ENCODE peak calls at places on chromosome 16, in ten cellular contexts. One of them, this sample, is unnamed.
A peak's percentile ranks its signal among the peaks of the same experiment; 100 is the strongest.

GRCh38 chr16:56673916-56674315 is 4.3 kb downstream of the MT1H start:
- DNase-seq in stomach: peak; percentile 56
- DNase-seq in adrenal gland: no peak
- DNase-seq in A549: no peak
- DNase-seq in body of pancreas: peak; percentile 57
- DNase-seq in transverse colon: peak; percentile 30
- DNase-seq in spleen: no peak
- DNase-seq in uterus: peak; percentile 27
- DNase-seq in breast epithelium: peak; percentile 33
- DNase-seq in esophagus muscularis mucosa: no peak
- DNase-seq in this sample: no peak

GRCh38 chr16:59686405-59686804 is 952.3 kb upstream of the GOT2 start:
- DNase-seq in body of pancreas: no peak
- DNase-seq in transverse colon: no peak
- DNase-seq in esophagus muscularis mucosa: no peak
- DNase-seq in breast epithelium: no peak
- DNase-seq in A549: no peak
- DNase-seq in stomach: no peak
- DNase-seq in uterus: no peak
- DNase-seq in adrenal gland: no peak
- DNase-seq in spleen: no peak
- DNase-seq in this sample: no peak

GRCh38 chr16:83606486-83607030 is 201.2 kb upstream of the HSBP1 start:
- DNase-seq in stomach: no peak
- DNase-seq in breast epithelium: no peak
- DNase-seq in body of pancreas: no peak
- DNase-seq in A549: peak; percentile 8
- DNase-seq in uterus: no peak
- DNase-seq in esophagus muscularis mucosa: peak; percentile 70
- DNase-seq in adrenal gland: no peak
- DNase-seq in transverse colon: no peak
- DNase-seq in spleen: no peak
- DNase-seq in this sample: no peak

GRCh38 chr16:7511549-7512260 is 179.1 kb downstream of the RBFOX1 start:
- DNase-seq in esophagus muscularis mucosa: no peak
- DNase-seq in transverse colon: no peak
- DNase-seq in breast epithelium: no peak
- DNase-seq in uterus: no peak
- DNase-seq in stomach: no peak
- DNase-seq in body of pancreas: no peak
- DNase-seq in A549: no peak
- DNase-seq in adrenal gland: no peak
- DNase-seq in spleen: no peak
- DNase-seq in this sample: no peak

GRCh38 chr16:81436381-81436780 is 8.2 kb upstream of the CMIP start:
- DNase-seq in adrenal gland: no peak
- DNase-seq in body of pancreas: no peak
- DNase-seq in stomach: no peak
- DNase-seq in breast epithelium: no peak
- DNase-seq in spleen: no peak
- DNase-seq in A549: no peak
- DNase-seq in esophagus muscularis mucosa: no peak
- DNase-seq in uterus: no peak
- DNase-seq in transverse colon: no peak
- DNase-seq in this sample: no peak

GRCh38 chr16:35734728-35735402 is 2275.5 kb downstream of the TP53TG3F start:
- DNase-seq in transverse colon: no peak
- DNase-seq in breast epithelium: no peak
- DNase-seq in adrenal gland: no peak
- DNase-seq in spleen: no peak
- DNase-seq in esophagus muscularis mucosa: peak; percentile 64
- DNase-seq in uterus: no peak
- DNase-seq in A549: no peak
- DNase-seq in body of pancreas: no peak
- DNase-seq in stomach: no peak
- DNase-seq in this sample: no peak

GRCh38 chr16:21037736-21038135 is 112.9 kb downstream of the DNAH3 start:
- DNase-seq in uterus: no peak
- DNase-seq in body of pancreas: no peak
- DNase-seq in transverse colon: no peak
- DNase-seq in spleen: no peak
- DNase-seq in esophagus muscularis mucosa: no peak
- DNase-seq in breast epithelium: no peak
- DNase-seq in stomach: no peak
- DNase-seq in A549: no peak
- DNase-seq in adrenal gland: no peak
- DNase-seq in this sample: no peak

GRCh38 chr16:3690991-3691720 is 26.2 kb downstream of the TRAP1 start:
- DNase-seq in transverse colon: no peak
- DNase-seq in adrenal gland: no peak
- DNase-seq in body of pancreas: no peak
- DNase-seq in A549: no peak
- DNase-seq in stomach: no peak
- DNase-seq in spleen: no peak
- DNase-seq in uterus: peak; percentile 41
- DNase-seq in esophagus muscularis mucosa: no peak
- DNase-seq in breast epithelium: no peak
- DNase-seq in this sample: no peak

GRCh38 chr16:27226476-27226875 is 23.1 kb downstream of the KDM8 start:
- DNase-seq in body of pancreas: peak; percentile 40
- DNase-seq in transverse colon: no peak
- DNase-seq in breast epithelium: peak; percentile 56
- DNase-seq in esophagus muscularis mucosa: no peak
- DNase-seq in A549: no peak
- DNase-seq in stomach: no peak
- DNase-seq in spleen: peak; percentile 75
- DNase-seq in uterus: no peak
- DNase-seq in adrenal gland: no peak
- DNase-seq in this sample: no peak

GRCh38 chr16:80954985-80955384 is 51.7 kb downstream of the CMC2 start:
- DNase-seq in body of pancreas: no peak
- DNase-seq in transverse colon: no peak
- DNase-seq in stomach: no peak
- DNase-seq in adrenal gland: no peak
- DNase-seq in breast epithelium: no peak
- DNase-seq in spleen: no peak
- DNase-seq in esophagus muscularis mucosa: peak; percentile 50
- DNase-seq in uterus: no peak
- DNase-seq in A549: no peak
- DNase-seq in this sample: no peak

DNA sequence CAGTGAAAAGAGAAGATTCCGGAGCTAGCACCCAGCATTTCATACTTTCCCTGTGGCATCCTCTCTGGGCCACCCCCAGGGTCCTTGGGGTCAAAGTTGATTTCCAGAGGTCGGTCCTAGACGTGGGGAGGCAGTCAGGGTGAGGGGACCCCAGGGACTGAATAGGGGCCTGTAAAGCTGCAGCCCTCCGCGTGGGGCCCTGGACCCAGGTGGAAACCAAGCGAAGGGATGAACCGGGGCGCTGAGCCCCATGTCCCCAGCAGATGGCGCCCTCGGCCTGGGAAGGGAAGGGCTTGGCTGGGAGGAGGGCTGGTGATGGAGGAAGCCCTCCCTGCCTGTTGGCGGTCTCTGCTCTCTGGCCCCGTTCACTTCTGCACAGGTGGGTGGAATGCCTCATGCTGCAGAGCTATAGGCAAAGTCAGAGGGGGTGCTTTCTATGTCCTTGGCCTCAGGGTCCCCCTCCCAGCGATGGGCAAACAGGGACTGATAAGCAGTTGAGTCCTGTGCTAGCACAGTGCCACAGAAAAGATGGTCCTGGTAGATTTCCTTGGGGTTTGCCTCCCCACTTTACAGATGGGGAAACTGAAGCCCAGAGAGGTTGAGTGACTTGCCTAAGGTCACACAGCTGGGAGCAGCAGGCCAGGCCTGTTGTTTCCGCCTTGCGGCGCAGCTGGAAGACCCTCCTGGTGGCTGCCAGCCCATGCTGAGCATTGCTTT is 163.4 kb upstream of the CIBAR2 start:
- DNase-seq in uterus: peak; percentile 73
- DNase-seq in stomach: peak; percentile 77
- DNase-seq in transverse colon: peak; percentile 75
- DNase-seq in body of pancreas: peak; percentile 69
- DNase-seq in A549: peak; percentile 86
- DNase-seq in esophagus muscularis mucosa: no peak
- DNase-seq in adrenal gland: peak; percentile 81
- DNase-seq in breast epithelium: peak; percentile 54
- DNase-seq in spleen: peak; percentile 91
- DNase-seq in this sample: peak; percentile 81
- H3K4me1 ChIP-seq in uterus: no peaks in the 10 kb centered on the region
- H3K4me1 ChIP-seq in stomach: peaks cover 7% of the 10 kb centered on the region
- H3K4me1 ChIP-seq in transverse colon: no peaks in the 10 kb centered on the region
- H3K4me1 ChIP-seq in body of pancreas: no peaks in the 10 kb centered on the region
- H3K4me1 ChIP-seq in A549: no peaks in the 10 kb centered on the region
- H3K4me1 ChIP-seq in esophagus muscularis mucosa: peaks cover 9% of the 10 kb centered on the region
- H3K4me1 ChIP-seq in adrenal gland: peaks cover 26% of the 10 kb centered on the region
- H3K4me1 ChIP-seq in breast epithelium: no peaks in the 10 kb centered on the region
- H3K4me1 ChIP-seq in spleen: peaks cover 10% of the 10 kb centered on the region
- H3K4me1 ChIP-seq in this sample: peaks cover 7% of the 10 kb centered on the region

GRCh38 chr16:89922884-89923639 is at the start of gene TUBB3:
- DNase-seq in stomach: peak; percentile 69
- DNase-seq in spleen: no peak
- DNase-seq in esophagus muscularis mucosa: no peak
- DNase-seq in body of pancreas: peak; percentile 44
- DNase-seq in breast epithelium: no peak
- DNase-seq in A549: peak; percentile 94
- DNase-seq in transverse colon: peak; percentile 58
- DNase-seq in adrenal gland: peak; percentile 82
- DNase-seq in uterus: peak; percentile 56
- DNase-seq in this sample: peak; percentile 50
- TF ChIP-seq POLR2A in stomach: no peak
- TF ChIP-seq POLR2A in spleen: no peak
- TF ChIP-seq POLR2A in esophagus muscularis mucosa: peak; percentile 4
- TF ChIP-seq POLR2A in body of pancreas: no peak
- TF ChIP-seq POLR2A in breast epithelium: no peak
- TF ChIP-seq POLR2A in A549: peak; percentile 99
- TF ChIP-seq POLR2A in transverse colon: no peak
- TF ChIP-seq POLR2A in adrenal gland: peak; percentile 98
- TF ChIP-seq POLR2A in uterus: peak; percentile 70
- TF ChIP-seq POLR2A in this sample: no peak

DNA sequence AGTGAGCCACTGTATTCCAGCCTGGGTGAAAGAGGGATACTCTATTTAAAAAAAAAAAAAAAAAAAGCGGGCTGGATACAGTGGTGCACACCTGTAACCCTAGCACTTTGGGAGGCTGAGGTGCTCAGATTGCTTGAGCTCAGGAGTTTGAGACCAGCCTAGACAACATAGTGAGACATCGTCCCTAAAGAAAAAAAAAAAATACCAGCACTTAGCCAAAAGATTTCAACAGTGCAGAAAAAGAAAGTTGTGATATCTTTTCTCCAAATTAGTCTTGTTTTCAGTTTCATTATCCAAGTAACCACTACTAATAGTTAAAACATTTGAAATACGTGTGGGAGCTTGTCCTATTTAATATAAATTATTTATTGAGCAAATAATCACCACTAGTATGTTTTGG is 48.7 kb downstream of the TENT4B start:
- DNase-seq in A549: no peak
- DNase-seq in adrenal gland: no peak
- DNase-seq in body of pancreas: no peak
- DNase-seq in transverse colon: no peak
- DNase-seq in spleen: no peak
- DNase-seq in uterus: no peak
- DNase-seq in stomach: no peak
- DNase-seq in esophagus muscularis mucosa: no peak
- DNase-seq in breast epithelium: no peak
- DNase-seq in this sample: no peak
- H3K27ac ChIP-seq in A549: peak overlapping the region; percentile 75
- H3K27ac ChIP-seq in adrenal gland: peak overlapping the region; percentile 46
- H3K27ac ChIP-seq in body of pancreas: no peak overlapping the region
- H3K27ac ChIP-seq in transverse colon: peak overlapping the region; percentile 65
- H3K27ac ChIP-seq in spleen: no peak overlapping the region
- H3K27ac ChIP-seq in uterus: peak overlapping the region; percentile 87
- H3K27ac ChIP-seq in stomach: no peak overlapping the region
- H3K27ac ChIP-seq in esophagus muscularis mucosa: peak overlapping the region; percentile 66
- H3K27ac ChIP-seq in breast epithelium: peak overlapping the region; percentile 61
- H3K27ac ChIP-seq in this sample: peak overlapping the region; percentile 62

DNA sequence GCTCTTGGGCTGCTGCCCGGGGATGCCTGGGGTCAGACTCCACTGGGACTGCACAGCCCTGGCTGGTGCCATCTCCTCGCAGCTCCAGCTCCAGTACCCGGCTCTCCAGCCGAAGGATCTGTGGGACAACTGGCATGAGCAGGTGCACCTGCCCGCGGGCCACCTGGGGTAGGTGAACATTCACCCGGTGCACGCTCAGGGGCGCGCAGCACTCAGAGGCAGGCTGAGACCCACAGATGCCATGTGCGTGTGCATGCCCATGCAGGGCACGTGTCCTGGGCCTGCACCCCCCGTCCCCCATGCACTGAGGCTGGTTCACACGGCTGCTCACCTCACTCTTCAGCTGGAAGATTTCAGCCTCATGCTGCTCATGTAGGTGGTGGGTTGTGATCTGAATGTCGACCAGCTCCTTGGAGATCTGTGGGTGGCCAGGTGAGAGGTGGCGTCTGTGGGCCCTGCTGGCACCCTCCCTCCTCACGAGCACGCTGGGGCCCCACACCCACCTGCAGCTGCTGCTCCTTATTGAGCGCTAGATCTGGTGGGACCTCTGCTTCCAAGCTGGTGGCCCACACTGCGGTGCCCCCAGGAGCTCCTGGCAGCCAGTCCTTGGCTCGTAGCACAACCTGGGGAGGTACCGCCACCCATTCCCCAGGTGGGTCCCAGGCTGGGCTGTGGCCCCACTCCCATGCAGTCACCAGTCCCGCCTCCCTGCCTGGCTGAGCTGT is 618 bp downstream of the CCDC78 start:
- DNase-seq in transverse colon: no peak
- DNase-seq in spleen: peak; percentile 76
- DNase-seq in uterus: no peak
- DNase-seq in stomach: no peak
- DNase-seq in A549: no peak
- DNase-seq in esophagus muscularis mucosa: no peak
- DNase-seq in breast epithelium: no peak
- DNase-seq in adrenal gland: no peak
- DNase-seq in body of pancreas: no peak
- DNase-seq in this sample: no peak
- H3K4me1 ChIP-seq in transverse colon: peaks cover 28% of the 10 kb centered on the region
- H3K4me1 ChIP-seq in spleen: peaks cover 35% of the 10 kb centered on the region
- H3K4me1 ChIP-seq in uterus: no peaks in the 10 kb centered on the region
- H3K4me1 ChIP-seq in stomach: peaks cover 47% of the 10 kb centered on the region
- H3K4me1 ChIP-seq in A549: peaks cover 21% of the 10 kb centered on the region
- H3K4me1 ChIP-seq in esophagus muscularis mucosa: peaks cover 51% of the 10 kb centered on the region
- H3K4me1 ChIP-seq in breast epithelium: peaks cover 7% of the 10 kb centered on the region
- H3K4me1 ChIP-seq in adrenal gland: peaks cover 25% of the 10 kb centered on the region
- H3K4me1 ChIP-seq in body of pancreas: peaks cover 42% of the 10 kb centered on the region
- H3K4me1 ChIP-seq in this sample: peaks cover 15% of the 10 kb centered on the region

DNA sequence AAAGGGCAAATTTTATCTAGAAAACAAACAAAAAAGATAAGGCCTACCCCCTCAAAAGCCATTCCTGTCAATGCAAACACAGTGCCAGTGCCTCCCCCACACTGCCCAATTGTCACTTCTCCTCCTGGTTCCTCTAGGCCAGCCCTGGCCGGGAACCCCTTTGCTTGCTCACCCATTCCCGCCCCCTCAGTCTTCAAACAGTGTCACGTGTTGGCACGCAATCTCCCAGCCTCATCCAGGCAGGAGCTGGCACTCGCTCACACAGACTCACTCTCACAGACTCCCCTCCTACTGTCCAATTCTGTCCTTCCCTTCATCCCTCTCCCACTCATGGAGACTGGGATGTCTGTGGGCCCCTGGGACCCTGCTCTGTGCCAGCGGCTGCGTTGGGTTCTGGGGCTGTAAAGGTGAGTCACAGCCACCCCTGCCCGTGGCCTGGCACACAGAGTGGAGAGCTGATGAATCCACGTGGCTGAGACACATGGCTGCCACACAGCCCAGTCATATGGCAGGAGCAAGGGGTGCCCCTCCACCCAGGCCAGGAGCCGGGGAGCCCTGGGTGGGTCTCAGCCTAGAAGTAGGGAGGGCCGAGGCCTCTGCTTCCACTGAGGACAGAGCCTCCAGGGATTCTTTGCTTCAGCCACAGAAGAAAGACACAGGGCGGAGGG is 54.8 kb downstream of the VAC14 start:
- DNase-seq in spleen: no peak
- DNase-seq in transverse colon: peak; percentile 67
- DNase-seq in adrenal gland: peak; percentile 65
- DNase-seq in A549: peak; percentile 68
- DNase-seq in esophagus muscularis mucosa: peak; percentile 96
- DNase-seq in uterus: peak; percentile 89
- DNase-seq in breast epithelium: peak; percentile 80
- DNase-seq in stomach: peak; percentile 69
- DNase-seq in body of pancreas: peak; percentile 80
- DNase-seq in this sample: peak; percentile 79
- TF ChIP-seq POLR2A in spleen: no peak
- TF ChIP-seq POLR2A in transverse colon: no peak
- TF ChIP-seq POLR2A in adrenal gland: no peak
- TF ChIP-seq POLR2A in A549: no peak
- TF ChIP-seq POLR2A in esophagus muscularis mucosa: no peak
- TF ChIP-seq POLR2A in uterus: peak; percentile 15
- TF ChIP-seq POLR2A in breast epithelium: no peak
- TF ChIP-seq POLR2A in stomach: no peak
- TF ChIP-seq POLR2A in body of pancreas: peak; percentile 15
- TF ChIP-seq POLR2A in this sample: no peak

This sample was measured in ovary.